ENCODE peak calls at places on chromosomes 13 and 19, in eight cellular contexts. L is K562, J is A549, M is H1, U is HepG2, O is suprapubic skin, V is sigmoid colon, H is stomach. B is an unnamed sample.

GRCh38 chr19:17180997-17181702 is 34.0 kb upstream of the USE1 start:
- DNase-seq in L (no peak), H (no peak), O (no peak), V (no peak), J (no peak), M (no peak), U (no peak), B (no peak)

GRCh38 chr13:50129923-50130685 is 114.9 kb downstream of the KCNRG start:
- DNase-seq in O (no peak), J (peak), M (no peak), V (peak), H (no peak), U (no peak), L (no peak), B (peak)

GRCh38 chr13:93903909-93904308 is 575.6 kb downstream of the DCT start:
- DNase-seq in M (no peak), H (no peak), J (no peak), L (no peak), V (peak), U (no peak), O (no peak), B (no peak)

GRCh38 chr19:45564131-45564780 is 20.3 kb downstream of the OPA3 start:
- DNase-seq in L (peak), V (no peak), M (peak), U (no peak), H (no peak), O (no peak), J (no peak), B (no peak)

GRCh38 chr13:30846311-30846710 is 59.8 kb upstream of the MEDAG start:
- DNase-seq in M (no peak), V (no peak), L (no peak), J (no peak), H (no peak), O (no peak), U (no peak), B (no peak)

GRCh38 chr13:110006304-110006703 is 219.9 kb upstream of the IRS2 start:
- DNase-seq in M (no peak), U (no peak), J (no peak), O (peak), L (no peak), H (no peak), V (no peak), B (no peak)

GRCh38 chr13:41496420-41497234 is 39.3 kb downstream of the RGCC start:
- DNase-seq in J (no peak), O (no peak), L (no peak), H (no peak), M (no peak), U (no peak), V (no peak), B (no peak)

GRCh38 chr19:18795540-18795939 is 4.4 kb upstream of the COMP start:
- DNase-seq in H (no peak), U (no peak), O (no peak), L (no peak), J (no peak), V (no peak), M (no peak), B (no peak)

GRCh38 chr19:8004723-8005513 is 523 bp downstream of the ELAVL1 start:
- DNase-seq in J (no peak), U (no peak), M (no peak), H (no peak), L (no peak), O (no peak), V (no peak), B (no peak)

GRCh38 chr13:99308481-99309087 is 1.4 kb upstream of the GPR183 start:
- DNase-seq in V (no peak), L (no peak), O (no peak), J (no peak), U (no peak), M (no peak), H (no peak), B (no peak)

GRCh38 chr13:100234524-100235136 is 145.7 kb downstream of the PCCA start:
- DNase-seq in V (no peak), O (no peak), U (peak), H (no peak), M (no peak), J (peak), L (no peak), B (no peak)

GRCh38 chr19:6709549-6709948 is 10.9 kb downstream of the C3 start:
- DNase-seq in U (no peak), H (no peak), V (no peak), M (no peak), L (no peak), O (no peak), J (no peak), B (no peak)

GRCh38 chr19:5290336-5291262 is 50.0 kb downstream of the PTPRS start:
- DNase-seq in L (peak), M (no peak), H (no peak), U (no peak), O (no peak), J (no peak), V (no peak), B (no peak)

GRCh38 chr13:72839831-72840426 is 58.0 kb downstream of the PIBF1 start:
- DNase-seq in V (no peak), H (peak), M (no peak), L (peak), O (no peak), U (peak), J (peak), B (no peak)

GRCh38 chr13:46934749-46935148 is 37.9 kb upstream of the HTR2A start:
- DNase-seq in U (no peak), V (no peak), M (no peak), O (no peak), L (no peak), H (no peak), J (no peak), B (no peak)

GRCh38 chr19:918152-918437 is 962 bp downstream of the KISS1R start:
- DNase-seq in O (no peak), V (no peak), J (no peak), H (no peak), L (no peak), M (no peak), U (no peak), B (no peak)

GRCh38 chr19:919157-920050 is 2.3 kb downstream of the KISS1R start:
- DNase-seq in J (no peak), O (no peak), M (no peak), H (no peak), U (no peak), V (no peak), L (no peak), B (no peak)

GRCh38 chr19:918481-919156 is 1.5 kb downstream of the KISS1R start:
- DNase-seq in L (no peak), U (no peak), O (no peak), V (no peak), H (no peak), M (no peak), J (no peak), B (no peak)

GRCh38 chr19:917323-918151 is at the start of gene KISS1R:
- DNase-seq in O (no peak), H (peak), M (no peak), J (peak), V (no peak), U (peak), L (peak), B (no peak)

DNA sequence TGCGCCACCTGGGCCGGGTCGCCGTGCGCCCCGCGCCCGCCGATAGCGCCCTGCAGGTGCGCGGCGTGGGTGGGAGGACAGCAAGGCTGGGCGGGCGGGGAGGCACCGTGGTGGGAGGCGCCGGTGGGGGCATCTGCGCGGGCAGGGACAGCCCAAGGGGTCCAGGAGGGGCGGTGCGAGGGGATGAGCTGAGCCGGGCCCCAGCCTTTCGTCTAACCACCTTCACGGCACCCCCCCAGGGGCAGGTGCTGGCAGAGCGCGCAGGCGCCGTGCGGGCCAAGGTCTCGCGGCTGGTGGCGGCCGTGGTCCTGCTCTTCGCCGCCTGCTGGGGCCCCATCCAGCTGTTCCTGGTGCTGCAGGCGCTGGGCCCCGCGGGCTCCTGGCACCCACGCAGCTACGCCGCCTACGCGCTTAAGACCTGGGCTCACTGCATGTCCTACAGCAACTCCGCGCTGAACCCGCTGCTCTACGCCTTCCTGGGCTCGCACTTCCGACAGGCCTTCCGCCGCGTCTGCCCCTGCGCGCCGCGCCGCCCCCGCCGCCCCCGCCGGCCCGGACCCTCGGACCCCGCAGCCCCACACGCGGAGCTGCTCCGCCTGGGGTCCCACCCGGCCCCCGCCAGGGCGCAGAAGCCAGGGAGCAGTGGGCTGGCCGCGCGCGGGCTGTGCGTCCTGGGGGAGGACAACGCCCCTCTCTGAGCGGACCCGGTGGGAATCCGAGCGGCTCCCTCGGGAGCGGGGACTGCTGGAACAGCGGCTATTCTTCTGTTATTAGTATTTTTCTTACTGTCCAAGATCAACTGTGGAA is 3.1 kb downstream of the KISS1R start:
- DNase-seq in M (no peak), L (no peak), V (no peak), H (no peak), J (no peak), O (no peak), U (no peak), B (no peak)
- H3K4me3 ChIP-seq in M (peak), L (no peak), V (no peak), H (peak), J (no peak), O (peak), U (no peak), B (peak)

DNA sequence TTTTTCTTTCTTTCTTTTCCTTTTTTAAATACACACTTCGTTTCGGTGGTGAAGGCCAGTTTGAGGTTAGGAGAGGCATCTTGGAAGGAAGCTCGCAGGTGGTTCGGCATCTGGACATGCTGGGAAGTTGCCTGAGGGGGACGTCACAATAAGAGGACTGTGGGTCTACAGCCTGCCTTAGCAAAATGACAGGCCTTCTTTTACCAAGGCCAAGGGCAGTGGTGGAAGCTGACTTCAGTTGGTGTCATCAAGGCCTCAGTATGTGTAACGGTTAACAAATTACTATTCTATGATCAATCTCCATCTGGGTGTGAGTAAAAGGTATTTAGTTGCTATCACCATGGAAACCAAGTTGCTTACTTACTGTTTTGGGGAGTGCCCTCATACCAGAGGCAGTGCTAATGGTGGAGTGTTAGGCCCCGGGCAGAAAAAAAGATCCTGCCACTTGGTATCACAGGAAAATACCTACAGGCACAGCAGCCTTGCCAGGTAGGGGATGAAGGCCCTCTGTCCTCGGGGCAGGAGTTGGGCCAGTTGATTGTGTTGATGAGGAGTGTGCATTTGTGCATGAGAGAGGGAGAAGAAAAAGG is 10.3 kb downstream of the ACTN4 start:
- DNase-seq in L (no peak), J (peak), O (no peak), U (no peak), H (no peak), V (no peak), M (no peak), B (no peak)
- TF ChIP-seq EP300 in L (no peak), J (no peak), O (no peak), U (no peak), H (no peak), V (no peak), M (no peak), B (peak)

DNA sequence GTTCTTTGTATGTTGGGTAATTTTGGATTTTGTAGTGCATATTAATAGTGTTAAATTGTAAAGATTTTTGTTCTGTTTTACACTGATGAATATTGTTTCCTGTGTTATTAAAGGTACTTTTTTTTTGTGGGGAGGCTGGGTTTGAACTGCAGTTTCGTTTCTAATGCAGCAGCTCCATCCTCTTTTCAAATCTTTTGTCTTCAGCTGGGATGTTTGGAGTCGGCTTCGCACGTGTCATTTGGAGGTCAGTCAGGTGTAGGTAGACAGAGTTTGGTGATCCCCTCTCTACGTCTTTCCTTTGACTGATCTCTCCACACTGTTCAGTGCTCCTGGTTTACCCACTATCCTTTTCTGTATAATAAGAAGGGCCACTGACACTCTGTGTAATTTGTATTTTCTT is 30.3 kb downstream of the TDRD3 start:
- DNase-seq in V (no peak), H (no peak), M (no peak), O (no peak), L (no peak), J (no peak), U (no peak), B (no peak)
- TF ChIP-seq POLR2A in V (no peak), H (no peak), M (no peak), O (no peak), L (no peak), J (no peak), U (no peak), B (no peak)

DNA sequence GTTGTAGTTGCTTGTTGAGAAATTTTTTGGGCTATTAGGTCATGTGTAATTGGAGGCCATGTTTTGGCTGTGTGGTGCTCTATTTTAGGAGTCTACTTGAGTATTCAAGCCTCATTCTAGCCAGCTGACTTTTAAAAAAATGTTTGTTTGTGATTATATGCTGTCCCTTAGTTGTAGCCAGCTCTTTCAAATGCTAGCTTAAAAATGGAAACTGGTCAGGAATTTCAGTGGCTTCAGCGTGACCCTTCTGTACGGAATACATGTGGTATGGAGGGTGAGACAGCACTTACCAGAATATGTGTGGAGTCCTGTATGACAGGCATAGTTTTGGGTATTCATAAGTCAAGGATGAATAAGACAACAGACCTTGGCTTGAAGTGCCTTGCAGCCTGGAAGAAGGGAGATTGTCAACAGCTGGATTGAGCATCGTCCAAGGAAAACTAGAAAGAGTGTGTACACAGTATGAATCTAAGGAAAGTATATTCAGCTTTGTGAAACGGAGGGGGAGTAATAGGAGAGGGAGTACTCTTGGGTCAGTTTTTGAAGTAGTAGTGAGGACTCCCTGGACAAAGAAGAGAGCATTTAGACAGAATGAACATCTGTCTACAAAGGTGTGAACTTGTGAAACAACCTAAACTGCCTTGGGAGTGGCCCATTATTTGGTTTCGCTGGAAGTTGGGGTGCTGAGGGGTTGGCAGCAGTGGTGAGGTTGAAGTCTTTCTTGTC is 20.0 kb upstream of the WTIP start:
- DNase-seq in L (no peak), M (no peak), H (no peak), U (no peak), O (no peak), J (no peak), V (no peak), B (no peak)
- H3K4me3 ChIP-seq in L (no peak), M (no peak), H (no peak), U (no peak), O (no peak), J (no peak), V (no peak), B (no peak)

DNA sequence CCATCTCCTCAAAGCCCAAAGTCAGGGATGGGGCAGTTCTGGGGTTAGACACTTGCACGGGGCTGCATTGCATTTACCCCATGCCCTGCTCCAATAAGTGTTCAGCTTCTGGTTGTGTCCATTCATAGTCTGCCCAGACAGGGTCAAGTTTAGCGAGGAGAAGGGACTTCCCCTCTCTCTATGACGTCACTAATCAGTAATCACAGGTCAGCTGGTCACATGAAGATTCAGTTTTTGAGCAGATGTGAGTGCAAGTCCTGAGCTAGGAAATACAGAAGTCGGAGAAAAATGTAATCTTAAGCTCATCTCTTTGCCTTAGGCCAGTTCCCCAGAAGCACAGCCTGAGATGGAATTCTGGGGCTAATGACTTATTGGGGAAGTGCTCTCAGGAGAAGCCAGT is 310.1 kb downstream of the TSHZ3 start:
- DNase-seq in L (no peak), O (no peak), M (no peak), U (no peak), V (no peak), J (no peak), H (no peak), B (no peak)
- TF ChIP-seq EP300 in L (no peak), O (no peak), M (no peak), U (no peak), V (no peak), J (no peak), H (no peak), B (no peak)

B was measured in tibial nerve.